ENCODE peak calls at places on chromosomes 12 and 14, in seven cellular contexts. R is fibroblast of lung; N is psoas muscle; M is endodermal cell; E is CD8-positive, alpha-beta memory T cell; K is heart right ventricle; D is suprapubic skin. P is an unnamed sample. For H3K27me3 and H3K36me3, the result is how much of the 10 kb centered on the place peaks cover.

GRCh38 chr12:94725375-94726168 is 75.2 kb upstream of the TMCC3 start:
- DNase-seq in R (peak), N (no peak), M (peak), E (peak), K (peak), D (no peak), P (peak)

GRCh38 chr12:29665107-29665506 is 118.6 kb downstream of the TMTC1 start:
- DNase-seq in R (no peak), N (no peak), M (no peak), E (no peak), K (no peak), D (no peak), P (no peak)

GRCh38 chr12:27970981-27971489 is 1.5 kb downstream of the PTHLH start:
- DNase-seq in R (peak), N (no peak), M (peak), E (no peak), K (peak), D (no peak), P (peak)

GRCh38 chr12:97308576-97309198 is 153.9 kb upstream of the RMST start:
- DNase-seq in R (peak), N (no peak), M (no peak), E (no peak), K (peak), D (no peak), P (no peak)

GRCh38 chr12:115337693-115338543 is 653.9 kb upstream of the TBX3 start:
- DNase-seq in R (peak), N (peak), M (peak), E (no peak), K (peak), D (no peak), P (no peak)

GRCh38 chr12:57110189-57111045 is 745 bp downstream of the STAT6 start:
- DNase-seq in R (no peak), N (peak), M (peak), E (peak), K (peak), D (peak), P (peak)

GRCh38 chr12:123094349-123095073 is 56.4 kb downstream of the PITPNM2 start:
- DNase-seq in R (peak), N (peak), M (no peak), E (no peak), K (no peak), D (no peak), P (no peak)

GRCh38 chr12:20616093-20616492 is 79.0 kb upstream of the SLCO1C1 start:
- DNase-seq in R (no peak), N (no peak), M (no peak), E (no peak), K (no peak), D (no peak), P (no peak)

GRCh38 chr12:89671469-89671868 is 37.2 kb downstream of the ATP2B1 start:
- DNase-seq in R (peak), N (no peak), M (no peak), E (no peak), K (no peak), D (no peak), P (no peak)

GRCh38 chr12:96425321-96425720 is 25.1 kb upstream of the CDK17 start:
- DNase-seq in R (peak), N (no peak), M (no peak), E (no peak), K (no peak), D (no peak), P (no peak)

DNA sequence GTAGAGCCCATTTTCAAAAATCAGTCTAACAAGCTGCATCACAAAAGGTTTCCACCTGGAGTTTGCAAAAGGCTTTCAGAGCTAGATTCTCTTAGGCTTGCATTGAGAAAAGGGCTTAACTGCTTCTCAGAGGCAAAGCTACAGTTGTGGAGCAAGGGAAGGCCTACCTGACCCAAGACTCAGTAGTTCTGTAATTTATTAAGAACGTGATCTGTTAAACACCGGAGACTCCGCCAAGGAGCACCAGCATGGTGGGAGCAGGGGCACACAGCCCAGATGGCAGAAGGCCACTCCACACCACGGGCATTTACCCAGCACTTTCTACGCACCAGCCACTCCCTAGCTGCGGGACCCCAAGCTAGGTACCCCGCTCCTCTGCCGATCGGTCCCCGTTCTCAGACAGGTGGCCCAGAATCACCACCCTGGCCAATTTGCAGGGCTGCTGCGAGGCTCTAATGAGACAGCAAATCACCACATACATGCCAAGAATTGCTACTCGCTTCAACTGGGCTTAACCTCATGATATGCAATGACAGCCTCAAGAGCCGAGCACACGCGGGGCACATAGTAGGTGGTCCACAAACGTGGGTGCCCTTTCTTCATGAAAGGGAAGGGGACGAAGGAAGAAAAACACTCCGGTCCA is 1.5 kb downstream of the ITPK1 start:
- DNase-seq in R (no peak), N (no peak), M (no peak), E (no peak), K (no peak), D (no peak), P (peak)
- H3K4me3 ChIP-seq in R (peak), N (peak), M (peak), E (peak), K (peak), D (peak), P (peak)

GRCh38 chr14:58638231-58639205 is 756 bp downstream of the DACT1 start:
- DNase-seq in R (peak), N (peak), M (peak), E (no peak), K (peak), D (no peak), P (peak)
- H3K27me3 ChIP-seq in R (under half), N (under half), M (under half), E (under half), K (under half), D (under half), P (under half)

GRCh38 chr14:69079747-69080146 is 73.2 kb downstream of the DCAF5 start:
- DNase-seq in R (no peak), N (no peak), M (no peak), E (no peak), K (no peak), D (no peak), P (no peak)
- H3K36me3 ChIP-seq in R (under half), N (under half), M (half or more), E (under half), K (under half), D (under half), P (under half)

GRCh38 chr14:95264271-95264973 is 55.3 kb downstream of the CLMN start:
- DNase-seq in R (no peak), N (no peak), M (peak), E (no peak), K (no peak), D (peak), P (no peak)

GRCh38 chr14:95267306-95267705 is 52.4 kb downstream of the CLMN start:
- DNase-seq in R (peak), N (no peak), M (no peak), E (no peak), K (no peak), D (no peak), P (no peak)

GRCh38 chr14:95262511-95262891 is 57.2 kb downstream of the CLMN start:
- DNase-seq in R (no peak), N (no peak), M (no peak), E (no peak), K (no peak), D (peak), P (no peak)

GRCh38 chr14:95263527-95264231 is 56.0 kb downstream of the CLMN start:
- DNase-seq in R (no peak), N (no peak), M (no peak), E (no peak), K (no peak), D (peak), P (no peak)

GRCh38 chr14:95265106-95266094 is 54.3 kb downstream of the CLMN start:
- DNase-seq in R (peak), N (no peak), M (peak), E (no peak), K (no peak), D (peak), P (no peak)
- H3K4me3 ChIP-seq in R (no peak), N (no peak), M (no peak), E (no peak), K (no peak), D (no peak), P (no peak)

GRCh38 chr12:65728348-65728912 is 95.9 kb upstream of the HMGA2 start:
- DNase-seq in R (no peak), N (no peak), M (no peak), E (no peak), K (no peak), D (no peak), P (no peak)
- H3K27me3 ChIP-seq in R (under half), N (under half), M (under half), E (under half), K (under half), D (half or more), P (under half)

GRCh38 chr14:94340533-94340932 is 17.4 kb upstream of the SERPINA6 start:
- DNase-seq in R (no peak), N (no peak), M (no peak), E (no peak), K (no peak), D (no peak), P (no peak)

GRCh38 chr14:94337274-94337673 is 14.1 kb upstream of the SERPINA6 start:
- DNase-seq in R (peak), N (no peak), M (no peak), E (no peak), K (no peak), D (no peak), P (no peak)

GRCh38 chr14:94341654-94342333 is 18.7 kb upstream of the SERPINA6 start:
- DNase-seq in R (peak), N (no peak), M (no peak), E (no peak), K (no peak), D (no peak), P (no peak)

GRCh38 chr14:94334837-94335236 is 11.7 kb upstream of the SERPINA6 start:
- DNase-seq in R (peak), N (no peak), M (no peak), E (no peak), K (no peak), D (no peak), P (no peak)

GRCh38 chr14:94338023-94338422 is 14.9 kb upstream of the SERPINA6 start:
- DNase-seq in R (no peak), N (no peak), M (no peak), E (no peak), K (no peak), D (no peak), P (no peak)
- H3K36me3 ChIP-seq in R (under half), N (under half), M (under half), E (under half), K (under half), D (under half), P (under half)

GRCh38 chr14:100132161-100132902 is 27.1 kb downstream of the DEGS2 start:
- DNase-seq in R (peak), N (peak), M (no peak), E (no peak), K (no peak), D (no peak), P (no peak)
- H3K4me3 ChIP-seq in R (no peak), N (no peak), M (no peak), E (no peak), K (no peak), D (no peak), P (no peak)

DNA sequence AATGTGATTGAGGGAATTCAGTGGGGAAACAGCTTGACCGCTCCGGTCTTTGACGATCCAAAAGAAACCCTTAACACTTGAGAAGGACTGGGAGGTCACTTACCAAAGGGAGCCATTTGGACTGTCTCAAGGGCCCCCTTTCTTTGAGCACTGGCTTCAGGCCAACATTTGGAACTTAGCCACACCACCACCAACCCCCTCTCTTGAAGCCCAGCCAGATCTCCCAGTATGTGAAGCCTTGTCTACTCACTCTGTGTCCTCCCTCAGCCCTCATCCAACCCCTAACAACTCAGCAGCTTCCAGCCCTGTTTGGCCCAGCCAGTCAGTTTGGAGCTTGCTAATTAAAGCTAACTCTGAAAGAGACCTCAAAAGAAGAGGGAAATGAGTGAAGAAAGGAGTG is 3.7 kb upstream of the BLOC1S1 start:
- DNase-seq in R (no peak), N (peak), M (no peak), E (no peak), K (peak), D (no peak), P (no peak)
- H3K27me3 ChIP-seq in R (under half), N (under half), M (half or more), E (under half), K (under half), D (under half), P (under half)

GRCh38 chr14:93223565-93223964 is 16.5 kb downstream of the UBR7 start:
- DNase-seq in R (no peak), N (no peak), M (no peak), E (no peak), K (no peak), D (no peak), P (no peak)
- H3K36me3 ChIP-seq in R (under half), N (under half), M (half or more), E (under half), K (half or more), D (half or more), P (under half)

DNA sequence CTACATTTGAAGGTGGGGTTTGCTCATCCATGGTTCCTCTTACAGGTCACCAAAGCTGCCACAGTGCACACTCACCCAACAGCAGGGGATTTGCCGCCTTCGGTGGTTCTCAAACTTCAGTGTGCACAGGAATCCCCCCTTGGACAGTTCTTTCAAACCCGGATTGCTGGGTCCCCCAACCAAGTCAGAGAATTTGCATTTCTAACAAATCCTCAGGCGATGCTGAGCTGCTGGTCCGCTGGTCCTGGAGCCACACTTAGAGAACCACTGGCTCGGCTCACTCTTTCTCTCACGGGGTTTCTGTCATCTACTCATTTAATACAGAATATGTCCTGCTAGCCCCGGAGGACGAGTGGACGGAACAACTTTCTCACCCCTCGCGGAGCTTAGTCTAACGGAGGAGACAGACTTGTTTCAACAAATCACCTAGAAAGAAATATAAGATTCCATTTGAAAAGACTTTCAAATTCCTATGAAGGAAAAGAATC is 24.1 kb upstream of the ZFP36L1 start:
- DNase-seq in R (no peak), N (no peak), M (no peak), E (no peak), K (no peak), D (no peak), P (no peak)
- H3K4me3 ChIP-seq in R (no peak), N (peak), M (no peak), E (no peak), K (peak), D (peak), P (no peak)

P was measured in H7.